ENCODE peak calls at places on chromosomes 5 and 9, in six cellular contexts. O, G, Y, R, S and L are unnamed samples.
A peak's percentile ranks its signal among the peaks of the same experiment; 100 is the strongest.

GRCh38 chr9:136439550-136440408 is at the start of gene INPP5E:
- DNase-seq in O (peak; percentile 98), G (peak; percentile 83), Y (peak; percentile 82), R (peak; percentile 71), S (peak; percentile 87), L (no peak)

GRCh38 chr5:102018279-102018678 is 277.8 kb downstream of the SLCO4C1 start:
- DNase-seq in O (no peak), G (no peak), Y (no peak), R (no peak), S (no peak), L (no peak)

GRCh38 chr5:16265141-16265540 is 85.5 kb upstream of the MARCHF11 start:
- DNase-seq in O (no peak), G (no peak), Y (no peak), R (no peak), S (no peak), L (no peak)

GRCh38 chr9:106964822-106965525 is 102.0 kb downstream of the ZNF462 start:
- DNase-seq in O (no peak), G (no peak), Y (no peak), R (no peak), S (no peak), L (no peak)

GRCh38 chr5:136699661-136700060 is 334.3 kb upstream of the TRPC7 start:
- DNase-seq in O (no peak), G (no peak), Y (no peak), R (no peak), S (no peak), L (no peak)

GRCh38 chr5:65481171-65481575 is 547 bp downstream of the ADAMTS6 start:
- DNase-seq in O (no peak), G (no peak), Y (no peak), R (no peak), S (no peak), L (no peak)

GRCh38 chr9:120715331-120715924 is 1.2 kb upstream of the MEGF9 start:
- DNase-seq in O (no peak), G (peak; percentile 23), Y (no peak), R (no peak), S (peak; percentile 78), L (no peak)

GRCh38 chr5:67549263-67549551 is 352.6 kb upstream of the CD180 start:
- DNase-seq in O (no peak), G (no peak), Y (no peak), R (no peak), S (no peak), L (no peak)

GRCh38 chr9:134045841-134046544 is 20.7 kb downstream of the BRD3OS start:
- DNase-seq in O (no peak), G (no peak), Y (no peak), R (no peak), S (no peak), L (no peak)

GRCh38 chr9:14902561-14902960 is 7.7 kb downstream of the FREM1 start:
- DNase-seq in O (no peak), G (no peak), Y (no peak), R (no peak), S (no peak), L (no peak)

GRCh38 chr9:94666364-94667099 is 27.2 kb upstream of the FBP1 start:
- DNase-seq in O (no peak), G (no peak), Y (no peak), R (no peak), S (no peak), L (no peak)

GRCh38 chr9:137113385-137114159 is 961 bp downstream of the DPP7 start:
- DNase-seq in O (no peak), G (no peak), Y (no peak), R (no peak), S (peak; percentile 51), L (no peak)

GRCh38 chr5:151079838-151080619 is 805 bp downstream of the TNIP1 start:
- DNase-seq in O (no peak), G (no peak), Y (no peak), R (no peak), S (no peak), L (no peak)

GRCh38 chr9:99783799-99784198 is 37.9 kb upstream of the NR4A3 start:
- DNase-seq in O (no peak), G (no peak), Y (no peak), R (no peak), S (peak; percentile 31), L (no peak)

GRCh38 chr9:138047469-138048040 is 170.0 kb downstream of the CACNA1B start:
- DNase-seq in O (no peak), G (no peak), Y (peak; percentile 17), R (peak; percentile 15), S (no peak), L (no peak)

GRCh38 chr5:142512680-142513042 is 173.2 kb downstream of the FGF1 start:
- DNase-seq in O (no peak), G (no peak), Y (no peak), R (no peak), S (no peak), L (no peak)

GRCh38 chr9:35533398-35533797 is 43.5 kb downstream of the RUSC2 start:
- DNase-seq in O (no peak), G (no peak), Y (no peak), R (no peak), S (no peak), L (no peak)

GRCh38 chr9:110703669-110704068 is 35.1 kb downstream of the MUSK start:
- DNase-seq in O (no peak), G (no peak), Y (no peak), R (no peak), S (no peak), L (no peak)

GRCh38 chr9:16278420-16278999 is 592.0 kb downstream of the BNC2 start:
- DNase-seq in O (no peak), G (no peak), Y (no peak), R (no peak), S (no peak), L (no peak)

GRCh38 chr9:100472725-100473261 is at the start of gene TMEFF1:
- DNase-seq in O (peak; percentile 68), G (peak; percentile 27), Y (peak; percentile 30), R (no peak), S (peak; percentile 91), L (no peak)

GRCh38 chr9:127447416-127448111 is 3.6 kb downstream of the RPL12 start:
- DNase-seq in O (no peak), G (no peak), Y (no peak), R (no peak), S (no peak), L (no peak)

GRCh38 chr9:11194249-11194648 is 581.4 kb upstream of the PTPRD start:
- DNase-seq in O (no peak), G (no peak), Y (peak; percentile 75), R (no peak), S (no peak), L (no peak)

GRCh38 chr5:145854651-145855258 is 18.1 kb downstream of the GRXCR2 start:
- DNase-seq in O (no peak), G (peak; percentile 78), Y (no peak), R (no peak), S (no peak), L (no peak)

GRCh38 chr9:115847245-115847644 is 306.3 kb upstream of the PAPPA start:
- DNase-seq in O (no peak), G (no peak), Y (no peak), R (no peak), S (no peak), L (no peak)

GRCh38 chr5:136311999-136312398 is 53.3 kb downstream of the TRPC7 start:
- DNase-seq in O (no peak), G (no peak), Y (no peak), R (no peak), S (peak; percentile 32), L (no peak)

GRCh38 chr9:98691890-98692289 is 16.8 kb downstream of the GABBR2 start:
- DNase-seq in O (no peak), G (no peak), Y (no peak), R (no peak), S (no peak), L (no peak)

DNA sequence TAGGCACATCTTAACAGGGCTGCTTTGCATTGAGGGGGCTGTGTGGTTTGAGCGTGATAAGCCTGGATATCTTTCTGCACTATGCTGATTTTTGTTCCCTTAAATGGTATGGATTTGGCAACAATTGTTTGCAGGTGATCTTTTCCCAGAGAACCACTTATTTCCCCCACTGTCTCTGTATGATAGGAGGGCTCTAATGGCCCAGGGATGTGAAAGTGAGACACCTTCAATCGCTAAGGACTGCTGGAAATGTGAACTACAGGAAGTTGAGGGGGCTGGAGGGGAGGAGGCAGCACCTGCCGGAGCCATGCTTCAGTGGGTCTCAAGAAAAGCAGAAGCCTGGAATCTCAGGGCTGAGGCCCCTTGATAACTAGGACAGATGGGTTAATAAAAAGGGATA is 29.4 kb downstream of the SYK start:
- DNase-seq in O (no peak), G (no peak), Y (no peak), R (no peak), S (no peak), L (peak; percentile 22)
- TF ChIP-seq POLR2AphosphoS5 in O (no peak), G (no peak), Y (no peak), R (no peak), S (no peak), L (no peak)

GRCh38 chr9:132341177-132341840 is 13.5 kb downstream of the SETX start:
- DNase-seq in O (no peak), G (no peak), Y (no peak), R (no peak), S (no peak), L (no peak)
- TF ChIP-seq POLR2AphosphoS5 in O (no peak), G (no peak), Y (no peak), R (no peak), S (no peak), L (no peak)

DNA sequence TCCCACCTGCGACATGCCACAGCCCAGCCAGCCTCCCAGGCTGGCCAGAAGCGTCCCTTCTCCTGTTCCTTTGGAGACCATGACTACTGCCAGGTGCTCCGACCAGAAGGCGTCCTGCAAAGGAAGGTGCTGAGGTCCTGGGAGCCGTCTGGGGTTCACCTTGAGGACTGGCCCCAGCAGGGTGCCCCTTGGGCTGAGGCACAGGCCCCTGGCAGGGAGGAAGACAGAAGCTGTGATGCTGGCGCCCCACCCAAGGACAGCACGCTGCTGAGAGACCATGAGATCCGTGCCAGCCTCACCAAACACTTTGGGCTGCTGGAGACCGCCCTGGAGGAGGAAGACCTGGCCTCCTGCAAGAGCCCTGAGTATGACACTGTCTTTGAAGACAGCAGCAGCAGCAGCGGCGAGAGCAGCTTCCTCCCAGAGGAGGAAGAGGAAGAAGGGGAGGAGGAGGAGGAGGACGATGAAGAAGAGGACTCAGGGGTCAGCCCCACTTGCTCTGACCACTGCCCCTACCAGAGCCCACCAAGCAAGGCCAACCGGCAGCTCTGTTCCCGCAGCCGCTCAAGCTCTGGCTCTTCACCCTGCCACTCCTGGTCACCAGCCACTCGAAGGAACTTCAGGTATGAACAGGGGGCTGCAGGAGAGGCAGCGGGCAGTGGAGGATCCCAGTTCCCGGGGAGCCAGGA is 106.5 kb downstream of the PPARGC1B start:
- DNase-seq in O (no peak), G (no peak), Y (no peak), R (no peak), S (no peak), L (no peak)
- TF ChIP-seq POLR2AphosphoS5 in O (no peak), G (no peak), Y (no peak), R (no peak), S (no peak), L (no peak)

GRCh38 chr9:88191451-88191850 is 53.2 kb upstream of the SPATA31C2 start:
- DNase-seq in O (no peak), G (no peak), Y (no peak), R (no peak), S (no peak), L (no peak)

GRCh38 chr9:88197781-88198345 is 59.6 kb upstream of the SPATA31C2 start:
- DNase-seq in O (no peak), G (no peak), Y (no peak), R (no peak), S (no peak), L (no peak)

GRCh38 chr9:88197016-88197415 is 58.7 kb upstream of the SPATA31C2 start:
- DNase-seq in O (no peak), G (peak; percentile 18), Y (no peak), R (no peak), S (no peak), L (no peak)

GRCh38 chr9:88196456-88196855 is 58.2 kb upstream of the SPATA31C2 start:
- DNase-seq in O (no peak), G (no peak), Y (no peak), R (no peak), S (no peak), L (no peak)

GRCh38 chr9:88193766-88194165 is 55.5 kb upstream of the SPATA31C2 start:
- DNase-seq in O (no peak), G (no peak), Y (no peak), R (no peak), S (no peak), L (no peak)
- TF ChIP-seq POLR2AphosphoS5 in O (no peak), G (no peak), Y (no peak), R (no peak), S (no peak), L (no peak)